ENCODE peak calls at places on chromosomes 2 and 18, in seven cellular contexts. H is H9, W is IMR-90, D is trophoblast cell, L is mesendoderm, P is neuronal stem cell, C is H1. E is an unnamed sample.

GRCh38 chr2:171279983-171280790 is 119.5 kb upstream of the TLK1 start:
- DNase-seq in H (no peak), W (no peak), D (peak), L (no peak), P (no peak), C (no peak), E (no peak)

GRCh38 chr2:112836695-112837117 is at the start of gene IL1B:
- DNase-seq in H (no peak), W (peak), D (peak), L (no peak), P (no peak), C (no peak), E (peak)

GRCh38 chr2:109032229-109032800 is 43.3 kb upstream of the EDAR start:
- DNase-seq in H (no peak), W (no peak), D (no peak), L (peak), P (no peak), C (no peak), E (no peak)

GRCh38 chr2:55782528-55783173 is 89.0 kb upstream of the PNPT1 start:
- DNase-seq in H (no peak), W (no peak), D (no peak), L (no peak), P (no peak), C (no peak), E (no peak)

GRCh38 chr2:119233326-119234020 is 9.8 kb downstream of the STEAP3 start:
- DNase-seq in H (no peak), W (peak), D (no peak), L (no peak), P (no peak), C (no peak), E (peak)

GRCh38 chr2:237209885-237210284 is 124.2 kb downstream of the COPS8 start:
- DNase-seq in H (no peak), W (no peak), D (peak), L (no peak), P (no peak), C (no peak), E (no peak)

GRCh38 chr18:77101410-77102245 is 31.0 kb downstream of the MBP start:
- DNase-seq in H (peak), W (peak), D (peak), L (peak), P (no peak), C (no peak), E (peak)

GRCh38 chr2:47656715-47657600 is 126.0 kb upstream of the MSH6 start:
- DNase-seq in H (no peak), W (no peak), D (peak), L (no peak), P (no peak), C (no peak), E (peak)

GRCh38 chr2:127175821-127176354 is 44.2 kb downstream of the CYP27C1 start:
- DNase-seq in H (no peak), W (peak), D (no peak), L (no peak), P (no peak), C (no peak), E (peak)

GRCh38 chr2:11963966-11964365 is 217.5 kb downstream of the LPIN1 start:
- DNase-seq in H (no peak), W (no peak), D (no peak), L (no peak), P (no peak), C (no peak), E (no peak)

GRCh38 chr18:62435435-62436031 is 87.3 kb upstream of the ZCCHC2 start:
- DNase-seq in H (no peak), W (no peak), D (no peak), L (no peak), P (no peak), C (no peak), E (no peak)

GRCh38 chr2:173235947-173236803 is 118.5 kb upstream of the CDCA7 start:
- DNase-seq in H (peak), W (no peak), D (no peak), L (peak), P (no peak), C (peak), E (no peak)
- H3K4me2 ChIP-seq in H (no peak), W (no peak), D (no peak), L (no peak), P (no peak), C (peak), E (no peak)

GRCh38 chr2:70282439-70282838 is 11.1 kb downstream of the SNRPG start:
- DNase-seq in H (no peak), W (no peak), D (no peak), L (no peak), P (no peak), C (no peak), E (no peak)

GRCh38 chr2:70283500-70284191 is 9.9 kb downstream of the SNRPG start:
- DNase-seq in H (no peak), W (no peak), D (no peak), L (peak), P (no peak), C (no peak), E (no peak)

DNA sequence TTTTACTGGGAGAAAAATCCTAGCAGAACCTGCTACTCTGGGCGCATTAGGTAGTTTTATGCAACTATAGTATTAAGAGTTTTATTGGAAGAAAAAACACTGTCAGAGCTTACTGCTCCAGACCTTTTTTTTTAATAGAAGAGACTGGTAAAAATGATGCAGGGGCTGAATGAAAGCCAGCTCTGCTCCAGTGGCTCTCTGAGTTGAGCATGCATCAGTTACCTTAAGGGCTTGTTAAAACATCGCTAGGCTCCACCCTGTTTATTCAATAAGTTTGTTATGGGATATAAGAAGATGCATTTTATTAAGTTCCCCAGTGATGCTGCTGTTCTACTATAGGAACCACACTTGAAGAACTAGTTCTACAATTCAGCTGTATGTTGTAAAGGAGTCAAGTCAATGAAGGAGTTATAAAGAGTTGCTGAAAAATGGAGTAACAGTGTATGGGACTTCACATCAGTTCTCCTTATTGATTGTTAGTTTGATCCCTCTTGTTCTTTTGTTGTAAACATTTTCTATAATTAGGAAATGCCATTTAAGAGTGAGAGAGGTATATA is 13.2 kb downstream of the SNRPG start:
- DNase-seq in H (no peak), W (no peak), D (no peak), L (no peak), P (no peak), C (no peak), E (no peak)
- H3K23ac ChIP-seq in H (no peak), W (no peak), D (no peak), L (no peak), P (no peak), C (no peak), E (no peak)

GRCh38 chr2:38775921-38776225 is 2.1 kb upstream of the GEMIN6 start:
- DNase-seq in H (no peak), W (no peak), D (no peak), L (no peak), P (no peak), C (no peak), E (no peak)

GRCh38 chr2:38783586-38783985 is 5.6 kb downstream of the GEMIN6 start:
- DNase-seq in H (no peak), W (no peak), D (peak), L (no peak), P (no peak), C (no peak), E (no peak)

GRCh38 chr2:38776531-38776930 is 1.5 kb upstream of the GEMIN6 start:
- DNase-seq in H (no peak), W (no peak), D (peak), L (no peak), P (no peak), C (no peak), E (no peak)

GRCh38 chr2:38775097-38775920 is 2.7 kb upstream of the GEMIN6 start:
- DNase-seq in H (no peak), W (no peak), D (peak), L (no peak), P (no peak), C (no peak), E (no peak)

DNA sequence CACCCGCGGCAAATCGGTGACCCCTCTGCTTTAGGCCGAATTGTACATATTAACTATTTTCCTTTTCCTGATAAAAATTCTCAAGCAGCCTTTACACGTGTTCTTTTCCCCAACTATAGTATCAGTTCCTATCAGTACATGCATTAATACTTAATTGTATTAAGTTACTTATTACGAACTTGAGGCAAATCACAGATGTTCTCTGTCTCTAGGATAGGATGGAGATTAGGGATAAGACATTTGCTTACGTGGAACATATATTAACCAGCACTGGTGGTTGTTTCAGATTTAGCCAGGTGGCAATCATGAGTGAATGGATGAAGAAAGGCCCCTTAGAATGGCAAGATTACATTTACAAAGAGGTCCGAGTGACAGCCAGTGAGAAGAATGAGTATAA is 674 bp downstream of the GEMIN6 start:
- DNase-seq in H (no peak), W (no peak), D (no peak), L (no peak), P (no peak), C (no peak), E (no peak)
- H2AK5ac ChIP-seq in H (no peak), W (peak), D (no peak), L (no peak), P (no peak), C (no peak), E (no peak)

GRCh38 chr2:196331816-196332215 is 160.4 kb upstream of the STK17B start:
- DNase-seq in H (no peak), W (peak), D (no peak), L (no peak), P (no peak), C (no peak), E (peak)
- H3K4me2 ChIP-seq in H (no peak), W (peak), D (no peak), L (no peak), P (no peak), C (no peak), E (no peak)

DNA sequence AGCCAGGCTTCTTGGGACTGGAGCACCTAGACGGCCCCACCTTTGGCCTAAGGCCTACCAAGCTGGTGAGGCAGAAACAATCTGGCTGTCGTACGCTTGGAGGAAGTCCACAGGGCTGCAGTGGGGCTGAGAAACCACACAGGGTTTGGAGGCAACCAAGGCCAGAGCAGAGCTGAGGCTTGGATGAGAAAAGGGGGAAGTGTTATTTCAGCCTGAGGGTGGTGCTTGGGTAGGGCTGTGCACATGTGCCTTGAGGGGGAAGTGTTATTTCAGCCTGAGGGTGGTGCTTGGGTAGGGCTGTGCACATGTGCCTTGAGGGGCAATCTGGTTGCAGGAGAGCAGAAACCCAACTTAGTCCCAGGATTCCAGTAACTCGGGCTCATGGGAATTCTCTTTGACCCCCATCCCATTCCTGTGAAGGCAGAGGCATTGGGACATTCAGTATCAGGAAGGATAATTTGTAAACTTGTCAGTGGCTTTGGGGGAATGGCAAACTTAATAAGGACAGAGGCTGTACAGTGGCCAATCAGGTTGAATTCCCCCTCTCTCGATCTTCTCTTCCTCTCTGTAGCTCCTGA is 973 bp upstream of the FBXO41 start:
- DNase-seq in H (no peak), W (no peak), D (no peak), L (no peak), P (no peak), C (no peak), E (no peak)
- H3K23ac ChIP-seq in H (no peak), W (no peak), D (no peak), L (no peak), P (no peak), C (no peak), E (no peak)

DNA sequence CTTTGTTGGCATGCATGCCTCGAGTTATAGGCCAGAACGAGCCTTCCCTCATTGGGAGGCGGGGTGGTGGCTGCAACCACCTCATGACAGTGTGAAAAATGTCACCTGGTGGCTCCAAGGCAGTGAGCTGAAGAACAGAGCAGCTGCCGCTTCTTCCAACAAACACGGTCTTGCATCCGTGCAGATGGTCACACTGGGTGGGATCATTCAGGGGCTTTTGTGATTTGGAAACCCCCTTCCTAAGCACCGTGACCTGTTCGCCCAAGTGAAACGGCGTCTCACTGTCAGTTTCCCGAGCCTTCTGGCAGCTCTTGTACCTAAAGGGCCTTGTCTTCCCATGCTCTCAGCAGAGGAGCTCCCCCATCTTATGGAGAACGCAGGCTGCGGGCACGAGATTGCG is 159.7 kb downstream of the NAPG start:
- DNase-seq in H (no peak), W (no peak), D (no peak), L (no peak), P (no peak), C (no peak), E (no peak)
- H2AK5ac ChIP-seq in H (no peak), W (no peak), D (no peak), L (no peak), P (no peak), C (no peak), E (no peak)

GRCh38 chr2:9692392-9693137 is 61.8 kb upstream of the YWHAQ start:
- DNase-seq in H (peak), W (no peak), D (no peak), L (no peak), P (no peak), C (no peak), E (no peak)

GRCh38 chr2:9690252-9690651 is 59.5 kb upstream of the YWHAQ start:
- DNase-seq in H (no peak), W (peak), D (no peak), L (peak), P (no peak), C (no peak), E (peak)

GRCh38 chr2:9693646-9694045 is 62.8 kb upstream of the YWHAQ start:
- DNase-seq in H (no peak), W (no peak), D (no peak), L (no peak), P (no peak), C (no peak), E (no peak)

GRCh38 chr2:9693138-9693520 is 62.3 kb upstream of the YWHAQ start:
- DNase-seq in H (no peak), W (peak), D (peak), L (no peak), P (no peak), C (no peak), E (peak)

GRCh38 chr2:9690716-9691498 is 60.1 kb upstream of the YWHAQ start:
- DNase-seq in H (no peak), W (no peak), D (no peak), L (peak), P (no peak), C (no peak), E (no peak)
- H3K4me2 ChIP-seq in H (no peak), W (no peak), D (no peak), L (no peak), P (no peak), C (no peak), E (no peak)

E was measured in mesenchymal stem cell.